ENCODE peak calls at places on chromosomes 5 and 9, in four cellular contexts. One of them, this sample, is unnamed.

GRCh38 chr9:33676746-33677505 is 118.4 kb upstream of the PRSS3 start:
- DNase-seq in A549: peak
- DNase-seq in transverse colon: peak
- DNase-seq in HepG2: no peak
- DNase-seq in this sample: peak

GRCh38 chr5:175059687-175060194 is 335.4 kb downstream of the MSX2 start:
- DNase-seq in A549: peak
- DNase-seq in HepG2: peak
- DNase-seq in transverse colon: no peak
- DNase-seq in this sample: no peak

GRCh38 chr9:20786807-20787206 is 102.7 kb downstream of the FOCAD start:
- DNase-seq in transverse colon: no peak
- DNase-seq in A549: no peak
- DNase-seq in HepG2: no peak
- DNase-seq in this sample: no peak

GRCh38 chr9:131475956-131476776 is 26.6 kb upstream of the POMT1 start:
- DNase-seq in transverse colon: no peak
- DNase-seq in A549: no peak
- DNase-seq in HepG2: no peak
- DNase-seq in this sample: peak

GRCh38 chr9:114720296-114720695 is 38.3 kb upstream of the TEX48 start:
- DNase-seq in HepG2: no peak
- DNase-seq in transverse colon: no peak
- DNase-seq in A549: no peak
- DNase-seq in this sample: no peak

GRCh38 chr9:121675969-121676822 is 24.8 kb downstream of the DAB2IP start:
- DNase-seq in HepG2: peak
- DNase-seq in transverse colon: no peak
- DNase-seq in A549: no peak
- DNase-seq in this sample: no peak

GRCh38 chr9:137813651-137814415 is 63.7 kb upstream of the CACNA1B start:
- DNase-seq in HepG2: no peak
- DNase-seq in transverse colon: no peak
- DNase-seq in A549: no peak
- DNase-seq in this sample: no peak

GRCh38 chr5:26610581-26610980 is 427.8 kb downstream of the CDH9 start:
- DNase-seq in transverse colon: no peak
- DNase-seq in HepG2: no peak
- DNase-seq in A549: no peak
- DNase-seq in this sample: no peak

GRCh38 chr9:92350129-92350739 is 24.5 kb downstream of the CENPP start:
- DNase-seq in A549: no peak
- DNase-seq in HepG2: no peak
- DNase-seq in transverse colon: no peak
- DNase-seq in this sample: no peak

GRCh38 chr5:168401880-168402279 is 84.4 kb upstream of the RARS1 start:
- DNase-seq in transverse colon: no peak
- DNase-seq in HepG2: no peak
- DNase-seq in A549: no peak
- DNase-seq in this sample: no peak

GRCh38 chr5:11524188-11524587 is 380.1 kb downstream of the CTNND2 start:
- DNase-seq in transverse colon: no peak
- DNase-seq in A549: no peak
- DNase-seq in HepG2: no peak
- DNase-seq in this sample: no peak

GRCh38 chr5:137734962-137735530 is 843 bp downstream of the KLHL3 start:
- DNase-seq in A549: no peak
- DNase-seq in transverse colon: peak
- DNase-seq in HepG2: no peak
- DNase-seq in this sample: no peak

GRCh38 chr9:91483189-91483691 is 59.6 kb upstream of the NFIL3 start:
- DNase-seq in transverse colon: no peak
- DNase-seq in HepG2: no peak
- DNase-seq in A549: no peak
- DNase-seq in this sample: no peak

GRCh38 chr5:103424008-103424407 is 138.6 kb downstream of the NUDT12 start:
- DNase-seq in transverse colon: no peak
- DNase-seq in A549: no peak
- DNase-seq in HepG2: no peak
- DNase-seq in this sample: no peak

GRCh38 chr5:125281662-125282061 is 535.2 kb upstream of the ZNF608 start:
- DNase-seq in HepG2: no peak
- DNase-seq in A549: no peak
- DNase-seq in transverse colon: no peak
- DNase-seq in this sample: no peak

GRCh38 chr5:170296935-170297588 is 515 bp downstream of the LCP2 start:
- DNase-seq in transverse colon: no peak
- DNase-seq in A549: no peak
- DNase-seq in HepG2: no peak
- DNase-seq in this sample: peak

GRCh38 chr5:129361441-129362025 is 98.6 kb upstream of the ADAMTS19 start:
- DNase-seq in HepG2: no peak
- DNase-seq in A549: no peak
- DNase-seq in transverse colon: no peak
- DNase-seq in this sample: peak

GRCh38 chr9:117265253-117265652 is 149.6 kb downstream of the ASTN2 start:
- DNase-seq in transverse colon: no peak
- DNase-seq in A549: no peak
- DNase-seq in HepG2: no peak
- DNase-seq in this sample: no peak

DNA sequence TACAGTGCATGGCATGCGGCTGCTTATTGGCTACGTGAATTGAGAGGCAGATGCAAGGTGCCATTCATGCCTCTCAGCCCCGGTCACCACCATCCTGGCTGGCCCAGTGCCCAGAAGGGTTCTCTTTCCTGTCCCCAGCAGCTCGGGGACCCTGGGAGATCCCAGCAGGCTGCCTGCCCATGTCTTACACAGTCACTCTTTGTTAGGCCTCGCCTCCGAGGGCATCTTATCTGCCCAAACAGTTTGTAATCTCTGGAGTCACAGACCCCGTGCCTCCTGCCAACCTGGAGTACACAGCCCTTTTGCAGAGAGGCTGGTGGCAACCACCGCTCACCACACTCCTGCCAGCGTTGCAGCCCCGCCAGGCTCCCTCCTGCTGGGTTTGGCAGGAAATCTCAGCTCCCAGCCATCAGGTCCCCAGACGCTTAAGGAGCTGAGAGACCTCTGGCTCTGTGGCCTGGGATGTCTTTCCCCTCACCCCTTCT is 7.0 kb upstream of the AK1 start:
- DNase-seq in transverse colon: no peak
- DNase-seq in HepG2: no peak
- DNase-seq in A549: no peak
- DNase-seq in this sample: peak
- TF ChIP-seq POLR2A in transverse colon: no peak
- TF ChIP-seq POLR2A in HepG2: no peak
- TF ChIP-seq POLR2A in A549: no peak
- TF ChIP-seq POLR2A in this sample: no peak

GRCh38 chr9:129595903-129596540 is 24.9 kb downstream of the C9orf50 start:
- DNase-seq in A549: no peak
- DNase-seq in transverse colon: no peak
- DNase-seq in HepG2: no peak
- DNase-seq in this sample: no peak

GRCh38 chr9:129598089-129598596 is 22.8 kb downstream of the C9orf50 start:
- DNase-seq in transverse colon: no peak
- DNase-seq in A549: no peak
- DNase-seq in HepG2: no peak
- DNase-seq in this sample: no peak

GRCh38 chr9:129595323-129595741 is 25.6 kb downstream of the C9orf50 start:
- DNase-seq in A549: no peak
- DNase-seq in transverse colon: no peak
- DNase-seq in HepG2: no peak
- DNase-seq in this sample: no peak

GRCh38 chr9:129596541-129597328 is 24.2 kb downstream of the C9orf50 start:
- DNase-seq in A549: peak
- DNase-seq in HepG2: peak
- DNase-seq in transverse colon: peak
- DNase-seq in this sample: no peak

GRCh38 chr9:129597355-129598088 is 23.4 kb downstream of the C9orf50 start:
- DNase-seq in transverse colon: peak
- DNase-seq in HepG2: peak
- DNase-seq in A549: peak
- DNase-seq in this sample: no peak
- TF ChIP-seq POLR2A in transverse colon: no peak
- TF ChIP-seq POLR2A in HepG2: peak
- TF ChIP-seq POLR2A in A549: peak
- TF ChIP-seq POLR2A in this sample: no peak

DNA sequence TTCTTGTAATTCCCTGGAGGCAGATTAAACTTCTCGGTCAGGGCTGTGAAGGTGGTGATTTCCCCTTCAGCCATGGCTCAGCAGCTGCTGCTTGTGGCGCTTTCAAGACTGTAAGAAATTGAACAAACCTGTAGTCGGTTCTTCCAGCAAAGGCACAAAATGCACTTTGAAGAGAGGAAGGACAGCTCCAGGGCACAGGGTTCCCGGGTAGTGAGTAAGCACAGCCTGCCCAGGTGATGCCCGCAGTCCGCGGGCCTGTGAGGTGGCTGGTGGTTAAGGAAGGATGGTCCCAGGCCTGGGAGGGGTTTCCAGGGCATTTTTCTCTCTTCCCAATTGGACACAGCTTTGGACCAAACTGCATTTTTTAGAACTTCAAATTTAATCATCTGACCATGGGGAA is 71.8 kb downstream of the FGF1 start:
- DNase-seq in HepG2: no peak
- DNase-seq in A549: no peak
- DNase-seq in transverse colon: no peak
- DNase-seq in this sample: no peak
- TF ChIP-seq POLR2A in HepG2: no peak
- TF ChIP-seq POLR2A in A549: no peak
- TF ChIP-seq POLR2A in transverse colon: no peak
- TF ChIP-seq POLR2A in this sample: no peak

GRCh38 chr5:32312194-32312681 is 501 bp downstream of the MTMR12 start:
- DNase-seq in transverse colon: peak
- DNase-seq in HepG2: no peak
- DNase-seq in A549: peak
- DNase-seq in this sample: peak
- TF ChIP-seq POLR2A in transverse colon: peak
- TF ChIP-seq POLR2A in HepG2: peak
- TF ChIP-seq POLR2A in A549: no peak
- TF ChIP-seq POLR2A in this sample: no peak

GRCh38 chr9:107485451-107486043 is 4.0 kb downstream of the KLF4 start:
- DNase-seq in A549: no peak
- DNase-seq in HepG2: no peak
- DNase-seq in transverse colon: no peak
- DNase-seq in this sample: no peak

GRCh38 chr9:107489144-107489673 is 360 bp downstream of the KLF4 start:
- DNase-seq in transverse colon: peak
- DNase-seq in HepG2: no peak
- DNase-seq in A549: no peak
- DNase-seq in this sample: no peak

GRCh38 chr9:107488400-107489143 is 997 bp downstream of the KLF4 start:
- DNase-seq in A549: peak
- DNase-seq in HepG2: no peak
- DNase-seq in transverse colon: peak
- DNase-seq in this sample: peak

GRCh38 chr9:107487521-107488399 is 1.8 kb downstream of the KLF4 start:
- DNase-seq in transverse colon: peak
- DNase-seq in HepG2: no peak
- DNase-seq in A549: peak
- DNase-seq in this sample: peak

GRCh38 chr9:107486674-107487520 is 2.7 kb downstream of the KLF4 start:
- DNase-seq in transverse colon: peak
- DNase-seq in HepG2: no peak
- DNase-seq in A549: no peak
- DNase-seq in this sample: no peak
- TF ChIP-seq POLR2A in transverse colon: no peak
- TF ChIP-seq POLR2A in HepG2: no peak
- TF ChIP-seq POLR2A in A549: no peak
- TF ChIP-seq POLR2A in this sample: no peak

GRCh38 chr5:159181152-159181551 is 28.2 kb downstream of the RNF145 start:
- DNase-seq in transverse colon: no peak
- DNase-seq in A549: no peak
- DNase-seq in HepG2: no peak
- DNase-seq in this sample: no peak

GRCh38 chr5:159179556-159180305 is 29.6 kb downstream of the RNF145 start:
- DNase-seq in A549: no peak
- DNase-seq in HepG2: no peak
- DNase-seq in transverse colon: no peak
- DNase-seq in this sample: no peak

GRCh38 chr5:159175547-159175946 is 33.8 kb downstream of the RNF145 start:
- DNase-seq in A549: no peak
- DNase-seq in HepG2: no peak
- DNase-seq in transverse colon: no peak
- DNase-seq in this sample: no peak

GRCh38 chr5:159182691-159183090 is 26.7 kb downstream of the RNF145 start:
- DNase-seq in transverse colon: no peak
- DNase-seq in A549: no peak
- DNase-seq in HepG2: peak
- DNase-seq in this sample: no peak

DNA sequence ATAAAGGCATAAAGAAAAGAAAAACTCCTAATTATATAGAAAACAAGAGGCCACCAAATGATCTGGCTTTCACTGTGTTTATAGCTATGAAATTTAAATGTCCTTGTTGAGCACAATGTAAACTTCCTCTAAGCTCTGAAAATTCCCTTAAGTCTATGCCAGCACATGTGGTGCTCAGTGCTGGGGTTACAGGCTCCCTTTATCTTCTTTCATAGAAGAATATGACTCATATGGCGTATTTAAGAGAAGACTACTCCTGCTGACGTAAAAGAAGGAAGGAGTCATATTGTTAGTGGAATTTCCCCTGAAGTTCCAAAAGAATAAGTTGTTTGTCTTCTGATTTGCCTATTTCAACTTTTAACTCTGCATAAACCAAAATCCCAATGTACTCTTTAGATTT is 30.4 kb downstream of the RNF145 start:
- DNase-seq in A549: peak
- DNase-seq in transverse colon: peak
- DNase-seq in HepG2: peak
- DNase-seq in this sample: peak
- TF ChIP-seq POLR2A in A549: no peak
- TF ChIP-seq POLR2A in transverse colon: no peak
- TF ChIP-seq POLR2A in HepG2: no peak
- TF ChIP-seq POLR2A in this sample: peak

DNA sequence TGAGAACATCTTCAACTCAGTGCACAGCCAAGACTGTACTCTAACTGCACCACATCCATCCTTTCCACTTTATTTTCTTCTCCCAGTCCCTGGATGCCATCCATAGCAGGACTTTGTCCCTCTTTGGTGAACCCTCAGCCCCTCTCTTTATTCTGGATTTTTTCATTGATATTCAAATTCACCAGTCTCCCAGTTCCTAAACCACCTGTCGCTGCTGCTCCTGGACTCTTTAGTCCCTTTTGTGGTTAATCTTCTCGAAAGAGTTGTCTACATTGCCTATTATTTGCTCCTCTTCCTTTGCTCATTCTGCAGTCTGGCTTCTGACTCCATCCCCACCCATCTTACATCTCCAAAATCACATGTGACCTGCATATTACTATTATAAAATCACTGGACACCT is 59.4 kb upstream of the ZSWIM6 start:
- DNase-seq in HepG2: no peak
- DNase-seq in A549: no peak
- DNase-seq in transverse colon: no peak
- DNase-seq in this sample: no peak
- TF ChIP-seq POLR2A in HepG2: no peak
- TF ChIP-seq POLR2A in A549: no peak
- TF ChIP-seq POLR2A in transverse colon: no peak
- TF ChIP-seq POLR2A in this sample: no peak

GRCh38 chr5:140400730-140401361 is 787 bp upstream of the ANKHD1 start:
- DNase-seq in HepG2: peak
- DNase-seq in transverse colon: peak
- DNase-seq in A549: peak
- DNase-seq in this sample: peak
- TF ChIP-seq POLR2A in HepG2: peak
- TF ChIP-seq POLR2A in transverse colon: peak
- TF ChIP-seq POLR2A in A549: peak
- TF ChIP-seq POLR2A in this sample: peak

This sample was measured in erythroblast.